ENCODE peak calls at places on chromosomes 4 and X, in seven cellular contexts. S is H9, M is fibroblast of lung, O is H1, D is PC-3, F is endothelial cell of umbilical vein, K is endodermal cell. P is an unnamed sample.

GRCh38 chr4:124265701-124266100 is 446.8 kb downstream of the ANKRD50 start:
- DNase-seq in S (no peak), O (no peak), F (no peak), K (no peak), D (peak; percentile 7), M (peak; percentile 22), P (no peak)

GRCh38 chrX:77427586-77427985 is 19.6 kb upstream of the FGF16 start:
- DNase-seq in K (no peak), O (no peak), F (no peak), M (no peak), S (no peak), D (no peak), P (no peak)

GRCh38 chr4:160685729-160686128 is 1478.1 kb downstream of the FSTL5 start:
- DNase-seq in D (no peak), K (no peak), S (no peak), M (no peak), O (no peak), F (no peak), P (no peak)

GRCh38 chrX:43380704-43381103 is 275.4 kb upstream of the MAOA start:
- DNase-seq in S (no peak), M (no peak), D (no peak), F (no peak), K (no peak), O (no peak), P (no peak)

GRCh38 chr4:10054571-10055041 is 33.3 kb upstream of the SLC2A9 start:
- DNase-seq in F (peak; percentile 74), O (no peak), S (no peak), M (no peak), D (no peak), K (no peak), P (no peak)

GRCh38 chr4:177569443-177569842 is 127.2 kb upstream of the AGA start:
- DNase-seq in O (no peak), S (no peak), F (no peak), D (no peak), M (peak; percentile 79), K (no peak), P (no peak)

GRCh38 chr4:53645108-53645507 is 53.8 kb upstream of the LNX1 start:
- DNase-seq in K (no peak), D (no peak), M (no peak), O (no peak), F (no peak), S (no peak), P (no peak)

GRCh38 chr4:13543091-13543581 is 1.2 kb downstream of the NKX3-2 start:
- DNase-seq in F (no peak), M (no peak), K (peak; percentile 77), O (no peak), D (no peak), S (no peak), P (peak; percentile 51)

GRCh38 chrX:3134316-3134715 is 93.0 kb downstream of the ARSF start:
- DNase-seq in F (no peak), S (no peak), M (no peak), O (no peak), D (no peak), K (no peak), P (no peak)

GRCh38 chr4:8198206-8198905 is 734 bp upstream of the SH3TC1 start:
- DNase-seq in D (no peak), S (no peak), K (no peak), M (no peak), O (no peak), F (peak; percentile 26), P (peak; percentile 91)

GRCh38 chr4:128376303-128376702 is 88.7 kb upstream of the PGRMC2 start:
- DNase-seq in F (no peak), S (no peak), O (no peak), D (no peak), M (no peak), K (no peak), P (no peak)

GRCh38 chrX:50698944-50699343 is 115.0 kb downstream of the SHROOM4 start:
- DNase-seq in M (no peak), K (no peak), S (no peak), F (no peak), O (no peak), D (no peak), P (no peak)

GRCh38 chr4:14752341-14753046 is 249.8 kb upstream of the CPEB2 start:
- DNase-seq in M (no peak), F (no peak), O (no peak), D (no peak), K (no peak), S (no peak), P (no peak)

GRCh38 chr4:162485486-162485885 is 321.7 kb upstream of the FSTL5 start:
- DNase-seq in M (no peak), D (peak; percentile 51), S (no peak), O (no peak), F (no peak), K (no peak), P (no peak)

GRCh38 chr4:7781361-7781760 is 158.3 kb downstream of the AFAP1 start:
- DNase-seq in F (peak; percentile 78), K (no peak), S (no peak), D (no peak), M (peak; percentile 35), O (no peak), P (peak; percentile 47)

GRCh38 chr4:176236909-176237308 is 32.1 kb downstream of the ASB5 start:
- DNase-seq in O (no peak), S (no peak), F (peak; percentile 15), M (peak; percentile 39), D (peak; percentile 55), K (no peak), P (no peak)

GRCh38 chrX:142688256-142688655 is 337.5 kb upstream of the SPANXN4 start:
- DNase-seq in O (no peak), D (no peak), S (no peak), M (no peak), K (no peak), F (no peak), P (no peak)

GRCh38 chrX:40149286-40150175 is 51.8 kb upstream of the BCOR start:
- DNase-seq in S (peak; percentile 49), O (no peak), D (no peak), M (no peak), K (peak; percentile 62), F (no peak), P (no peak)

GRCh38 chrX:40152173-40152705 is 54.5 kb upstream of the BCOR start:
- DNase-seq in K (peak; percentile 78), O (no peak), D (peak; percentile 35), S (peak; percentile 65), F (no peak), M (no peak), P (peak; percentile 75)

GRCh38 chrX:40148439-40149285 is 50.9 kb upstream of the BCOR start:
- DNase-seq in M (no peak), S (peak; percentile 56), F (peak; percentile 54), D (peak; percentile 63), K (peak; percentile 87), O (no peak), P (no peak)

GRCh38 chrX:40151211-40152172 is 53.7 kb upstream of the BCOR start:
- DNase-seq in F (no peak), M (no peak), D (peak; percentile 55), K (peak; percentile 80), O (no peak), S (peak; percentile 50), P (no peak)

GRCh38 chrX:40150503-40150902 is 52.7 kb upstream of the BCOR start:
- DNase-seq in O (no peak), M (no peak), D (peak; percentile 32), S (no peak), F (no peak), K (peak; percentile 65), P (no peak)
- H3K9me3 ChIP-seq in O (no peaks in the 10 kb centered on the region), M (no peaks in the 10 kb centered on the region), D (no peaks in the 10 kb centered on the region), S (no peaks in the 10 kb centered on the region), F (no peaks in the 10 kb centered on the region), K (no peaks in the 10 kb centered on the region), P (no peaks in the 10 kb centered on the region)

GRCh38 chr4:123081971-123082370 is 159.6 kb upstream of the NUDT6 start:
- DNase-seq in M (no peak), D (no peak), F (no peak), K (no peak), O (no peak), S (no peak), P (no peak)
- TF ChIP-seq CTCF in M (no peak), D (no peak), F (no peak), K (no peak), O (no peak), S (no peak), P (no peak)

GRCh38 chr4:151894246-151894645 is 133.4 kb upstream of the GATB start:
- DNase-seq in D (no peak), M (no peak), F (no peak), K (no peak), S (no peak), O (no peak), P (no peak)

GRCh38 chr4:151887816-151888180 is 127.0 kb upstream of the GATB start:
- DNase-seq in D (no peak), O (no peak), S (no peak), M (no peak), K (no peak), F (no peak), P (no peak)

GRCh38 chr4:151885123-151885522 is 124.3 kb upstream of the GATB start:
- DNase-seq in D (no peak), S (no peak), O (no peak), K (no peak), M (no peak), F (no peak), P (no peak)

GRCh38 chr4:151887151-151887815 is 126.5 kb upstream of the GATB start:
- DNase-seq in S (no peak), F (no peak), K (no peak), D (peak; percentile 5), M (peak; percentile 16), O (no peak), P (no peak)

GRCh38 chr4:151888367-151888866 is 127.6 kb upstream of the GATB start:
- DNase-seq in O (no peak), D (no peak), S (no peak), F (no peak), K (no peak), M (no peak), P (no peak)
- H3K9ac ChIP-seq in O (no peak overlapping the region), D (no peak overlapping the region), S (no peak overlapping the region), F (no peak overlapping the region), K (no peak overlapping the region), M (no peak overlapping the region), P (no peak overlapping the region)

DNA sequence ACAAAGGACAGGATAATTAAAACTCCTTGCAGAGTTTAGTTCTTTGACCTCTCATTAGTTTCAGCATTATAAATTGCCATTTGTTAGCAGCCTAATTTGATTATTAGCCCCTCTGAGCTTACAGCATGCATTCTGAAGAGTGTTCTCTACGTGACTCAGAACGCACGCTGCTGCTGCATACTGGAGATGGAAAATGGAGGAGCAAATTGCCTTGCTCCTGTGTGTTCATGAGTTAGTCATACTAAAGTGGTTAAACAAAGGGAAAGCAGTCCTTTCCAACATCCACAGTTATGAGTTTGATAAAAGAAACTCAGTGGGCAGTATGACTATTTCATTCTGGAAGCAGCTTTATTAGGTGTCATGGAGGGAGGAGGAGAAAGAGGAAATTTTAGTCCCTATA is 922.5 kb downstream of the RPA4 start:
- DNase-seq in K (no peak), O (no peak), S (no peak), M (peak; percentile 33), D (peak; percentile 67), F (no peak), P (no peak)
- H3K9me3 ChIP-seq in K (no peaks in the 10 kb centered on the region), O (no peaks in the 10 kb centered on the region), S (no peaks in the 10 kb centered on the region), M (no peaks in the 10 kb centered on the region), D (no peaks in the 10 kb centered on the region), F (no peaks in the 10 kb centered on the region), P (no peaks in the 10 kb centered on the region)

P was measured in kidney.